ENCODE peak calls at places on chromosomes 6 and 20, in four cellular contexts. W is NCI-H69, S is keratinocyte, R is NAMALWA. V is an unnamed sample.
A peak's percentile ranks its signal among the peaks of the same experiment; 100 is the strongest.

GRCh38 chr6:169776379-169776778 is 25.0 kb downstream of the ERMARD start:
- DNase-seq in W (no peak), S (no peak), R (no peak), V (no peak)

GRCh38 chr6:4059115-4059777 is 19.7 kb downstream of the FAM217A start:
- DNase-seq in W (no peak), S (peak; percentile 56), R (no peak), V (no peak)

GRCh38 chr6:43944908-43945777 is 175.1 kb downstream of the VEGFA start:
- DNase-seq in W (no peak), S (no peak), R (no peak), V (no peak)

GRCh38 chr6:20455175-20456075 is 53.7 kb downstream of the E2F3 start:
- DNase-seq in W (no peak), S (no peak), R (no peak), V (no peak)

GRCh38 chr6:108452725-108453195 is 108.0 kb upstream of the FOXO3 start:
- DNase-seq in W (no peak), S (no peak), R (no peak), V (no peak)

GRCh38 chr20:36573798-36574277 is 441 bp downstream of the TGIF2 start:
- DNase-seq in W (peak; percentile 57), S (no peak), R (peak; percentile 54), V (no peak)

GRCh38 chr20:54115172-54115854 is 44.9 kb upstream of the BCAS1 start:
- DNase-seq in W (no peak), S (no peak), R (no peak), V (no peak)

GRCh38 chr6:107460074-107460631 is 789 bp upstream of the PDSS2 start:
- DNase-seq in W (peak; percentile 36), S (no peak), R (no peak), V (no peak)

GRCh38 chr20:58264271-58264670 is 35.8 kb upstream of the ANKRD60 start:
- DNase-seq in W (no peak), S (no peak), R (no peak), V (no peak)

GRCh38 chr6:143195349-143195845 is 134.7 kb downstream of the AIG1 start:
- DNase-seq in W (no peak), S (no peak), R (no peak), V (no peak)

GRCh38 chr6:81265106-81265505 is 487.4 kb downstream of the TENT5A start:
- DNase-seq in W (no peak), S (no peak), R (no peak), V (no peak)

GRCh38 chr6:34144581-34145160 is 1.2 kb downstream of the GRM4 start:
- DNase-seq in W (peak; percentile 60), S (no peak), R (no peak), V (no peak)

GRCh38 chr6:119348308-119349040 is 1.1 kb downstream of the MAN1A1 start:
- DNase-seq in W (peak; percentile 86), S (no peak), R (peak; percentile 44), V (no peak)

GRCh38 chr20:24609757-24610156 is 140.3 kb downstream of the SYNDIG1 start:
- DNase-seq in W (no peak), S (no peak), R (no peak), V (no peak)

V was measured in amygdala.